ENCODE peak calls at places on chromosomes 4 and X, in ten cellular contexts. S is HFF-Myc, Y is foreskin fibroblast, E is sigmoid colon, Q is psoas muscle, B is tibial artery, H is ovary, P is H1, N is heart left ventricle, U is AG10803. Z is an unnamed sample.

GRCh38 chr4:28879178-28879577 is 1841.0 kb upstream of the PCDH7 start:
- DNase-seq in S (no peak), Y (no peak), E (no peak), Q (no peak), B (no peak), H (no peak), P (no peak), N (no peak), U (no peak), Z (no peak)

GRCh38 chr4:1351854-1352633 is 5.0 kb downstream of the UVSSA start:
- DNase-seq in S (no peak), Y (peak; percentile 87), E (peak; percentile 91), Q (peak; percentile 92), B (peak; percentile 78), H (peak; percentile 88), P (peak; percentile 99), N (peak; percentile 85), U (peak; percentile 64), Z (peak; percentile 48)

GRCh38 chr4:185554243-185555126 is 19.2 kb upstream of the PDLIM3 start:
- DNase-seq in S (no peak), Y (no peak), E (no peak), Q (no peak), B (no peak), H (no peak), P (no peak), N (no peak), U (no peak), Z (no peak)

GRCh38 chr4:74320559-74321118 is 12.4 kb downstream of the EPGN start:
- DNase-seq in S (peak; percentile 52), Y (peak; percentile 71), E (no peak), Q (no peak), B (no peak), H (no peak), P (peak; percentile 64), N (no peak), U (peak; percentile 41), Z (peak; percentile 48)

GRCh38 chr4:153643406-153644016 is 40.6 kb upstream of the TLR2 start:
- DNase-seq in S (peak; percentile 35), Y (peak; percentile 46), E (no peak), Q (no peak), B (no peak), H (no peak), P (no peak), N (no peak), U (peak; percentile 55), Z (peak; percentile 31)

GRCh38 chr4:40231464-40231863 is 34.6 kb downstream of the RHOH start:
- DNase-seq in S (no peak), Y (no peak), E (no peak), Q (no peak), B (no peak), H (no peak), P (no peak), N (no peak), U (no peak), Z (no peak)

GRCh38 chr4:181143241-181143854 is 1099.9 kb upstream of the TENM3 start:
- DNase-seq in S (peak; percentile 48), Y (peak; percentile 85), E (peak; percentile 85), Q (peak; percentile 84), B (peak; percentile 81), H (peak; percentile 72), P (peak; percentile 83), N (peak; percentile 54), U (peak; percentile 73), Z (peak; percentile 74)

GRCh38 chrX:57929373-57929772 is 19.1 kb upstream of the ZXDA start:
- DNase-seq in S (no peak), Y (peak; percentile 20), E (no peak), Q (no peak), B (no peak), H (no peak), P (no peak), N (no peak), U (peak; percentile 36), Z (no peak)

GRCh38 chr4:52036875-52037274 is 1.2 kb downstream of the SGCB start:
- DNase-seq in S (no peak), Y (peak; percentile 40), E (no peak), Q (no peak), B (no peak), H (no peak), P (no peak), N (no peak), U (peak; percentile 25), Z (no peak)

GRCh38 chr4:109411964-109412363 is 21.7 kb upstream of the SEC24B start:
- DNase-seq in S (no peak), Y (peak; percentile 27), E (no peak), Q (no peak), B (no peak), H (no peak), P (no peak), N (peak; percentile 35), U (no peak), Z (no peak)

GRCh38 chr4:25253072-25253447 is 19.2 kb downstream of the PI4K2B start:
- DNase-seq in S (no peak), Y (no peak), E (no peak), Q (no peak), B (no peak), H (no peak), P (no peak), N (no peak), U (no peak), Z (no peak)

GRCh38 chrX:39692796-39693195 is 405.0 kb downstream of the BCOR start:
- DNase-seq in S (no peak), Y (no peak), E (no peak), Q (no peak), B (no peak), H (no peak), P (no peak), N (no peak), U (no peak), Z (no peak)

GRCh38 chrX:70444326-70445196 is at the start of gene DLG3:
- DNase-seq in S (no peak), Y (peak; percentile 68), E (no peak), Q (no peak), B (no peak), H (no peak), P (peak; percentile 66), N (no peak), U (peak; percentile 28), Z (no peak)

GRCh38 chr4:54516556-54517215 is 141.1 kb upstream of the KIT start:
- DNase-seq in S (no peak), Y (peak; percentile 41), E (no peak), Q (no peak), B (no peak), H (no peak), P (no peak), N (no peak), U (no peak), Z (no peak)

GRCh38 chrX:107537815-107538214 is 88.4 kb downstream of the FRMPD3 start:
- DNase-seq in S (peak; percentile 17), Y (peak; percentile 58), E (no peak), Q (no peak), B (no peak), H (no peak), P (peak; percentile 51), N (no peak), U (peak; percentile 41), Z (no peak)

DNA sequence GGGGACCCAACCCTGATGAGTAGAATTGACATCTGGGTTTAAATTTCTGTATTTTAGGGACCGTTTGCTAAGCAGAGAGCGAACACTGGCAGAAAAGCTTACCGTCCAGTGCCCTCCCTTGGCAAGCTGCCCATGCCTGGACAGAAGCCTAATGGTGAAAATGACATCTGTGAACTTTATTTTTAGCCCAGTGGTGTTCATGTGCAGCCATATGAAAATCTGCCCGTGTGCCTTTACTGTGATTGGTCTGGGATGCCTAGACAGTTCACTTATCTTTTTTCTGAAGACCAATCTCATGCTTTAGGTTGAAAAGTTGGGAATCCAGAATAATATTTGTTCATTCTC is 1.1 kb downstream of the STBD1 start:
- DNase-seq in S (no peak), Y (no peak), E (no peak), Q (peak; percentile 84), B (peak; percentile 30), H (peak; percentile 28), P (no peak), N (peak; percentile 56), U (no peak), Z (no peak)
- H3K4me3 ChIP-seq in S (peak overlapping the region; percentile 67), Y (peak overlapping the region; percentile 88), E (peak overlapping the region; percentile 87), Q (peak overlapping the region; percentile 97), B (peak overlapping the region; percentile 85), H (peak overlapping the region; percentile 58), P (peak overlapping the region; percentile 81), N (peak overlapping the region; percentile 95), U (peak overlapping the region; percentile 88), Z (peak overlapping the region; percentile 72)

DNA sequence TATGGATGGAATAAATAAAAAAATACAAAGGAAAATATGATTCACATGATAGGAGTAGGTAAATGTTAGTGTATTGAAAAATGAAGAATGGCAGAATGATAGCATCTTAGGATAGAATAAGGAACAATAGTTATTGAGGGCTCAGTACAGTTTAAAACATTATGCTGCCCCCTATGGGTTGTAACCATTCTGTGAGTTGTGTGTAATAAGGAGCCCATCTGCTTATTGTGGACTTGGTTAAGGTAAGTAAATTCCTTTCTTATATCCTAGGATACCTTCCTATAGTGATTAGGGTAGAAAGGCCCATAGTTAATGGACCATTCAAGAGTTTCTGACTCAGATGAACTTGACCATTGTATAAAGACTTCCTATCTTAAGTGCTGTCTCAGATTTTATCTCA is 195.8 kb downstream of the PDHA2 start:
- DNase-seq in S (no peak), Y (no peak), E (no peak), Q (no peak), B (no peak), H (no peak), P (no peak), N (no peak), U (no peak), Z (no peak)
- TF ChIP-seq CTCF in S (no peak), Y (no peak), E (no peak), Q (no peak), B (no peak), H (no peak), P (peak; percentile 57), N (peak; percentile 48), U (no peak), Z (peak; percentile 19)

DNA sequence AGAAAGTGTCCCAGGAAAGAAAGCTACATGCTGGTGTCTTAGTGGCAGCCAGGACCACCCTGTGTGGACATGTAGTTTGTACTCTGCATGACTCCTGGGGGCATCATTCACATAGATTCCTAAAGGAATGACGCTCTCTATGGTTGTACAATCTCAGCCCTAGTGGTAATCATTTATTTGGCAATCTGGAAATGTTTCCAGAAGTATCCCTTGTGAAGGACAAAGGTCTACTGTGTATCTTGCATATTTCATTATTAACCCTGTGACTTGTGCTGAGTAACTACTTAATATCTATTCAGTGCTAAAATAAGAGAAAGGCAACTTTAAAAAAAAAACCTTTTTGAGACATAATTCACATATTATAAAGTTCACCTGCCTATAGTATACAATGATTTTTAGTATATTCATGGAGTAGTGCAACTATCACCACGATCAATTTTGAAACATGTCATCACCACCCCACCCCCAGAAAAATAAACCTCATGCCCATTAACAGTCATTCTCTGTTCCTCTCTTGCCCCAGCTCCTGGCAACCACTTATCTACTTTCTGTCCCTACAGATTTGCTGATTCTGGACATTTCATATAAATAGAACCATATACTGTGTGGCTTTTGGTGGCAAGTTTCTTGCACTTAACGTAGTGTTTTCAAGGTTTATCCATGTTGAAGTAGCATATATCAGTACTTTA is 51.7 kb downstream of the SHROOM3 start:
- DNase-seq in S (no peak), Y (no peak), E (no peak), Q (no peak), B (no peak), H (no peak), P (no peak), N (no peak), U (no peak), Z (no peak)
- H3K4me3 ChIP-seq in S (no peak overlapping the region), Y (no peak overlapping the region), E (no peak overlapping the region), Q (no peak overlapping the region), B (no peak overlapping the region), H (no peak overlapping the region), P (no peak overlapping the region), N (no peak overlapping the region), U (no peak overlapping the region), Z (no peak overlapping the region)

GRCh38 chrX:98448524-98448923 is 1564.8 kb downstream of the RPA4 start:
- DNase-seq in S (no peak), Y (no peak), E (no peak), Q (no peak), B (no peak), H (no peak), P (no peak), N (no peak), U (no peak), Z (no peak)
- TF ChIP-seq CTCF in S (no peak), Y (no peak), E (no peak), Q (no peak), B (no peak), H (no peak), P (peak; percentile 53), N (no peak), U (no peak), Z (no peak)